ENCODE peak calls at places on chromosome 3, in nine cellular contexts. L, F, U, D, H, O, B, V and Q are unnamed samples.

GRCh38 chr3:145817870-145818483 is 343.0 kb downstream of the PLOD2 start:
- DNase-seq in L (no peak), F (no peak), U (no peak), D (no peak), H (no peak), O (no peak), B (no peak), V (no peak), Q (no peak)

GRCh38 chr3:40008796-40009195 is 199.4 kb downstream of the MYRIP start:
- DNase-seq in L (no peak), F (no peak), U (no peak), D (no peak), H (no peak), O (no peak), B (no peak), V (no peak), Q (no peak)

GRCh38 chr3:151445283-151446001 is 15.4 kb downstream of the IGSF10 start:
- DNase-seq in L (no peak), F (no peak), U (no peak), D (no peak), H (no peak), O (no peak), B (no peak), V (no peak), Q (no peak)

GRCh38 chr3:160291290-160291908 is 66.2 kb downstream of the C3orf80 start:
- DNase-seq in L (no peak), F (no peak), U (no peak), D (no peak), H (peak; percentile 6), O (no peak), B (no peak), V (no peak), Q (no peak)

GRCh38 chr3:14289590-14290453 is 111.2 kb downstream of the LSM3 start:
- DNase-seq in L (no peak), F (no peak), U (peak; percentile 43), D (peak; percentile 40), H (peak; percentile 56), O (no peak), B (no peak), V (no peak), Q (no peak)

GRCh38 chr3:38397320-38397719 is 50.7 kb downstream of the XYLB start:
- DNase-seq in L (no peak), F (peak; percentile 70), U (no peak), D (peak; percentile 33), H (peak; percentile 90), O (no peak), B (no peak), V (no peak), Q (no peak)

GRCh38 chr3:160544837-160545236 is 20.5 kb downstream of the KPNA4 start:
- DNase-seq in L (no peak), F (no peak), U (no peak), D (no peak), H (no peak), O (no peak), B (no peak), V (no peak), Q (no peak)

GRCh38 chr3:15794842-15795562 is 2.8 kb downstream of the ANKRD28 start:
- DNase-seq in L (no peak), F (no peak), U (no peak), D (no peak), H (no peak), O (no peak), B (no peak), V (no peak), Q (no peak)

GRCh38 chr3:120795017-120795648 is 52.6 kb downstream of the GTF2E1 start:
- DNase-seq in L (peak; percentile 73), F (peak; percentile 91), U (peak; percentile 42), D (peak; percentile 84), H (peak; percentile 90), O (peak; percentile 73), B (peak; percentile 54), V (peak; percentile 91), Q (peak; percentile 98)

GRCh38 chr3:198022604-198023003 is 62.6 kb downstream of the LMLN start:
- DNase-seq in L (no peak), F (no peak), U (no peak), D (no peak), H (no peak), O (no peak), B (no peak), V (no peak), Q (no peak)

GRCh38 chr3:22700876-22701275 is 502.3 kb upstream of the UBE2E2 start:
- DNase-seq in L (no peak), F (no peak), U (no peak), D (no peak), H (no peak), O (no peak), B (no peak), V (no peak), Q (no peak)

GRCh38 chr3:72174043-72174442 is 389.1 kb upstream of the PROK2 start:
- DNase-seq in L (no peak), F (no peak), U (peak; percentile 35), D (no peak), H (no peak), O (no peak), B (no peak), V (no peak), Q (no peak)

GRCh38 chr3:65484964-65485363 is 553.8 kb downstream of the MAGI1 start:
- DNase-seq in L (no peak), F (no peak), U (no peak), D (no peak), H (no peak), O (no peak), B (no peak), V (no peak), Q (no peak)

GRCh38 chr3:111762535-111762934 is 96.5 kb upstream of the PHLDB2 start:
- DNase-seq in L (no peak), F (no peak), U (peak; percentile 43), D (no peak), H (no peak), O (no peak), B (no peak), V (no peak), Q (no peak)

DNA sequence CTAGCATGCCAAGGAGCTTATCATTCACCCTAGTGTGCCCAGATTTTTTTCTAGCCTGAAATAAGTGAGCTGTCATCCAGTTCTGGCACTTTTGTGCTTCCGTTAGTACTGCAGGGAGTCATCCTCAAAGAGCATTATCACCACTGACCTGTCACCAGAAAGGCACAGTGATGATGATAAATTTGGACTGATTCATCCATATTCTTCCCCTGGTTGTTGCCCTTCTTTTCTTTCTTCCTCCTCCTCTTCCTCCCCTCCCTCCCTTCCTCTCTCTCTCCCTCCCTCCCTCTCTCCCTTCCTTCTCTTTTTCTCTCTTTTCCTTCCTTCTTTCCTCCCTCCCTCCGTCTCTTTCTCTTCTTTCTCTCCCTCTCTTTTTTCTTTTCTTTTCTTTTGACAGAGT is 21.3 kb downstream of the SLC35G2 start:
- DNase-seq in L (no peak), F (no peak), U (no peak), D (no peak), H (no peak), O (no peak), B (no peak), V (no peak), Q (no peak)
- TF ChIP-seq CTCF in L (no peak), F (no peak), U (no peak), D (no peak), H (no peak), O (no peak), B (no peak), V (no peak), Q (no peak)

GRCh38 chr3:142180761-142181362 is 31.5 kb upstream of the TFDP2 start:
- DNase-seq in L (no peak), F (peak; percentile 48), U (peak; percentile 34), D (peak; percentile 23), H (peak; percentile 33), O (no peak), B (no peak), V (no peak), Q (no peak)
- TF ChIP-seq CTCF in L (peak; percentile 39), F (peak; percentile 39), U (peak; percentile 38), D (peak; percentile 48), H (peak; percentile 70), O (no peak), B (peak; percentile 53), V (no peak), Q (no peak)

DNA sequence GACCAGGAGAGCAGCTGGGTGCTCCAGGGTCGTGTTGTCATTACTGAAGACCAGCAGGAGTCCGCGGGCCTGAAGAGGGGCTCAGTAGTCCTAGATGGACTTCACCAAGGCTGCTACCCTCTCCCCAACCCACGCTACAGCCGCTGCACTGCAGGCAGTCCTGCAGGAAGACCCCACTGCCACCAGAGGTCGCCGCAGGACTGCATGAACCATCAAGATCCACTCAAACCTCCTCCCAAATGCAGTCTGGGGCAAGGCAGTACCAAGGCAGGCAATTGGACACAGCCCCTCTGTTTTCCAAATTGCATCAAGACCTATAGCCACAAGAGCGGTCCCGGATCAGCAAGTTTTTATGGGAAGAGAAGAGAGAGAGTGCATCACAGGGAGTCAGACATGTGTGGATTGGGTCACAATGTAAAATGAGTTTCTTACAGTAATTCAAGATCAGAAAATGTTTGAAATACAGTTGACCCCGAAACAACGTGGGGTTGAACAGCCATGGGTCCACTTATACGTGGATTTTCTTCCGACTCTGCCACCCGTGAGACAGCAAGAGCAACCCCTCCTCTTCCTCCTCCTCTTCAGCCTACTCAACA is 46.7 kb downstream of the DZIP1L start:
- DNase-seq in L (peak; percentile 84), F (peak; percentile 89), U (peak; percentile 71), D (peak; percentile 81), H (peak; percentile 83), O (peak; percentile 67), B (peak; percentile 50), V (peak; percentile 95), Q (peak; percentile 43)
- TF ChIP-seq CTCF in L (peak; percentile 96), F (peak; percentile 97), U (peak; percentile 94), D (peak; percentile 95), H (peak; percentile 100), O (peak; percentile 90), B (peak; percentile 100), V (no peak), Q (peak; percentile 37)

DNA sequence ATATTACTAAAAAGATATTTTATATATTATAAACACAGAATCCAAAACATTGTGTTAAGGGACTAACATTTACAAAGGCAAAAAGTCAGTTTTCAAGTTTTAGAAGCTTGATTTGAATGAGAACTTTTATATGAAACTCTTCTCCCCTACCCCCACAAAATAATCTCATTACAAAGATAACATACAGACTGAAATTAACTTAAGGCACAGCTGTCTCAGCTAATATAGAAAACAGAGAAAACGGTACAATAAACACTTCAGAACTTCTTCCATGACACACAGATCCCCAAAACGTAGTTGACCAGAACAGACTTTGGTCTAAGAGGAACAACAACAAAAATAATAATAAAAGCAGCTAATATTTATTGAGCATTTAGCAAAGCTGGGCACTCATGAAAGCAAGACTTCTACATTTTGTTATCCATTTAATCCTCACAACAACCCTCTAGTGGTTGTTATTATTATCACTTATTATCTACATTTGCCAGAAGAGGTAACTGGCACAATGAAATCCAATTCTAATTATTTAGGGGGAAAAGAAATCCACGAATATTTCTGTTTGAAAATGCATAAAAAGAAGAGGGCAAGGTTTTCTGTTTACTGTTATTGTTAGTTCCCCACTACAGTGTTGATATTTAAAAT is 68.1 kb downstream of the PFN2 start:
- DNase-seq in L (no peak), F (no peak), U (no peak), D (no peak), H (no peak), O (no peak), B (no peak), V (no peak), Q (no peak)
- TF ChIP-seq CTCF in L (no peak), F (no peak), U (no peak), D (peak; percentile 16), H (peak; percentile 30), O (peak; percentile 28), B (peak; percentile 13), V (no peak), Q (no peak)

GRCh38 chr3:134536760-134537159 is 50.9 kb downstream of the CEP63 start:
- DNase-seq in L (no peak), F (no peak), U (no peak), D (no peak), H (no peak), O (no peak), B (no peak), V (no peak), Q (no peak)
- TF ChIP-seq CTCF in L (no peak), F (no peak), U (no peak), D (no peak), H (no peak), O (no peak), B (no peak), V (no peak), Q (no peak)